ENCODE peak calls at places on chromosomes 4 and X, in five cellular contexts. W is mesothelial cell of epicardium; R is activated naive CD8-positive, alpha-beta T cell treated with anti-CD3 and anti-CD28 coated beads, Interleukin-2, amount 50 U/mL, for 24 hours; K is HEK293T; E is neural progenitor cell. C is an unnamed sample.

GRCh38 chr4:156766846-156767245 is 204.8 kb downstream of the PDGFC start:
- DNase-seq in W (no peak), R (no peak), K (no peak), E (no peak), C (no peak)

GRCh38 chr4:5721923-5722322 is 10.9 kb downstream of the EVC start:
- DNase-seq in W (no peak), R (no peak), K (no peak), E (no peak), C (no peak)

GRCh38 chrX:40544343-40545250 is 36.2 kb upstream of the ATP6AP2 start:
- DNase-seq in W (no peak), R (no peak), K (no peak), E (no peak), C (no peak)

GRCh38 chrX:129875669-129876068 is 30.3 kb upstream of the UTP14A start:
- DNase-seq in W (no peak), R (no peak), K (no peak), E (no peak), C (peak)

GRCh38 chrX:88881536-88881935 is 134.5 kb downstream of the CPXCR1 start:
- DNase-seq in W (no peak), R (no peak), K (no peak), E (no peak), C (no peak)

GRCh38 chr4:80751200-80751599 is 279.3 kb upstream of the BMP3 start:
- DNase-seq in W (no peak), R (no peak), K (no peak), E (no peak), C (no peak)

GRCh38 chr4:95267081-95267480 is 281.7 kb downstream of the UNC5C start:
- DNase-seq in W (no peak), R (no peak), K (no peak), E (no peak), C (peak)

GRCh38 chrX:41922694-41923171 is 621 bp downstream of the CASK start:
- DNase-seq in W (peak), R (peak), K (peak), E (peak), C (peak)

GRCh38 chrX:70553516-70553915 is 108.9 kb downstream of the DLG3 start:
- DNase-seq in W (no peak), R (no peak), K (no peak), E (no peak), C (no peak)

GRCh38 chr4:154660052-154660451 is 47.6 kb upstream of the FGG start:
- DNase-seq in W (no peak), R (no peak), K (no peak), E (no peak), C (no peak)

C was measured in Daoy.